ENCODE peak calls at places on chromosome 15, in eight cellular contexts. Y, G, J, V, M, H, N and U are unnamed samples.

GRCh38 chr15:36407647-36408046 is 171.8 kb upstream of the CDIN1 start:
- DNase-seq in M (peak; percentile 38), G (no peak), N (peak; percentile 55), Y (peak; percentile 68), H (no peak), V (no peak), J (no peak), U (peak; percentile 74)

GRCh38 chr15:41284425-41285177 is 47.8 kb downstream of the OIP5 start:
- DNase-seq in V (peak; percentile 18), Y (peak; percentile 23), G (no peak), N (peak; percentile 51), J (no peak), M (peak; percentile 34), H (peak; percentile 32), U (no peak)

GRCh38 chr15:69468241-69469121 is 15.9 kb downstream of the RPLP1 start:
- DNase-seq in G (no peak), M (peak; percentile 93), V (no peak), J (peak; percentile 78), Y (peak; percentile 97), H (no peak), N (no peak), U (peak; percentile 91)

GRCh38 chr15:42084465-42085235 is 9.7 kb downstream of the PLA2G4D start:
- DNase-seq in V (peak; percentile 84), J (peak; percentile 89), N (peak; percentile 45), H (peak; percentile 45), M (peak; percentile 93), G (peak; percentile 90), Y (peak; percentile 94), U (no peak)

GRCh38 chr15:22902046-22902445 is 63.6 kb downstream of the NIPA2 start:
- DNase-seq in V (no peak), N (no peak), G (peak; percentile 62), H (no peak), J (no peak), M (no peak), Y (no peak), U (no peak)

GRCh38 chr15:43218908-43219706 is 1.7 kb downstream of the EPB42 start:
- DNase-seq in J (no peak), Y (peak; percentile 95), N (peak; percentile 43), M (peak; percentile 92), V (peak; percentile 95), H (no peak), G (no peak), U (no peak)

GRCh38 chr15:60720493-60721231 is 241.7 kb upstream of the ICE2 start:
- DNase-seq in G (no peak), J (no peak), N (no peak), Y (no peak), H (no peak), M (no peak), V (no peak), U (no peak)

GRCh38 chr15:98412852-98413251 is 235.5 kb upstream of the IGF1R start:
- DNase-seq in V (no peak), N (peak; percentile 25), H (no peak), G (no peak), Y (no peak), M (no peak), J (no peak), U (no peak)

GRCh38 chr15:45166792-45167630 is 20.8 kb downstream of the SHF start:
- DNase-seq in Y (peak; percentile 44), V (peak; percentile 95), M (peak; percentile 78), H (peak; percentile 86), G (peak; percentile 97), N (peak; percentile 93), J (peak; percentile 94), U (peak; percentile 69)

GRCh38 chr15:100338971-100339444 is 2.8 kb downstream of the ADAMTS17 start:
- DNase-seq in M (peak; percentile 52), Y (peak; percentile 70), G (no peak), J (no peak), N (peak; percentile 48), V (peak; percentile 89), H (peak; percentile 52), U (peak; percentile 72)

GRCh38 chr15:40343512-40343911 is 2.8 kb upstream of the CCDC9B start:
- DNase-seq in M (peak; percentile 86), G (no peak), J (no peak), H (peak; percentile 77), V (no peak), Y (peak; percentile 68), N (peak; percentile 51), U (peak; percentile 97)

GRCh38 chr15:47870956-47871625 is 153.8 kb downstream of the SEMA6D start:
- DNase-seq in Y (peak; percentile 12), V (no peak), N (peak; percentile 78), H (no peak), G (no peak), J (no peak), M (peak; percentile 23), U (peak; percentile 79)

GRCh38 chr15:29821416-29822099 is 710 bp downstream of the TJP1 start:
- DNase-seq in H (peak; percentile 83), V (peak; percentile 92), N (peak; percentile 68), Y (peak; percentile 90), J (peak; percentile 85), G (no peak), M (peak; percentile 77), U (peak; percentile 82)

GRCh38 chr15:69341356-69341755 is 42.6 kb downstream of the PAQR5 start:
- DNase-seq in N (no peak), J (no peak), G (no peak), H (no peak), V (no peak), Y (peak; percentile 70), M (no peak), U (no peak)

GRCh38 chr15:67120839-67121540 is 55.6 kb downstream of the SMAD3 start:
- DNase-seq in Y (peak; percentile 88), G (peak; percentile 96), M (peak; percentile 69), V (no peak), N (peak; percentile 42), J (peak; percentile 90), H (peak; percentile 88), U (peak; percentile 88)

GRCh38 chr15:98823012-98823458 is 174.7 kb downstream of the IGF1R start:
- DNase-seq in M (no peak), H (no peak), Y (peak; percentile 44), G (no peak), V (peak; percentile 90), N (peak; percentile 28), J (no peak), U (peak; percentile 90)

GRCh38 chr15:33358303-33358702 is 47.5 kb downstream of the RYR3 start:
- DNase-seq in N (no peak), J (no peak), V (no peak), Y (peak; percentile 55), G (no peak), M (peak; percentile 18), H (no peak), U (no peak)

GRCh38 chr15:52282418-52282817 is 13.2 kb downstream of the MYO5C start:
- DNase-seq in N (no peak), M (no peak), J (no peak), H (no peak), G (no peak), Y (no peak), V (no peak), U (no peak)

GRCh38 chr15:74434260-74434915 is 630 bp upstream of the SEMA7A start:
- DNase-seq in V (no peak), J (no peak), H (no peak), N (no peak), Y (no peak), M (no peak), G (no peak), U (no peak)

GRCh38 chr15:74432271-74432967 is 1.3 kb downstream of the SEMA7A start:
- DNase-seq in V (no peak), J (no peak), Y (no peak), H (no peak), M (peak; percentile 31), N (no peak), G (no peak), U (no peak)

GRCh38 chr15:74431645-74432044 is 2.1 kb downstream of the SEMA7A start:
- DNase-seq in Y (no peak), J (no peak), G (no peak), N (no peak), M (no peak), H (no peak), V (no peak), U (no peak)

GRCh38 chr15:74432968-74433591 is 678 bp downstream of the SEMA7A start:
- DNase-seq in M (peak; percentile 29), Y (no peak), V (no peak), H (no peak), G (peak; percentile 88), J (no peak), N (no peak), U (no peak)

GRCh38 chr15:74433592-74434259 is at the start of gene SEMA7A:
- DNase-seq in Y (peak; percentile 75), G (peak; percentile 98), H (peak; percentile 79), N (peak; percentile 76), J (peak; percentile 92), V (peak; percentile 91), M (peak; percentile 95), U (peak; percentile 55)
- TF ChIP-seq CTCF in Y (no peak), G (peak; percentile 31), H (no peak), N (no peak), J (no peak), V (no peak), M (no peak), U (no peak)

DNA sequence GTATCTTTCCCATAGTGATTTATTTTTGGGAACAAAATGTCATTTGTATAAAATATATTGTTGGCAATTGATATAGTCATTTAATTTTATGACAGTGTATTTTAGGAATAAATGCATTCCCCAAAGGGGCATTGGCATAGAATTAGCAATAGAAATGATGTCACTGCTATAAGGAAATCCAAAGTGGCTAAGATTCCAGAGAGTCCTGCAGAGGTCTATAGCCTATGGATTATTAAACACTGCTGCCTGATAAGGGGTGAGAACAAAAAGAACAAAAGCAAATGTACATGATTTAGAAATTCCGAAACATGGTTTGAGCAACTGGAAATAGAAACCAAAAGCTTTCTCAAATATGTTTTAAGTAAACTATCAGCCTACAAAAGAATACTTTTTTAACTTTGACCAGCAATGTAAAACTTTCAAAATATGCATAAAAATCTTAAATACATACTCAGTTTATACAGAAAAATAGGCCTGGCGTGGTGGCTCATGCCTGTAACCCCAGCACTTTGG is 280.1 kb upstream of the RASGRP1 start:
- DNase-seq in H (no peak), N (no peak), V (no peak), Y (no peak), G (no peak), M (no peak), J (no peak), U (no peak)
- H3K27ac ChIP-seq in H (no peak overlapping the region), N (no peak overlapping the region), V (no peak overlapping the region), Y (no peak overlapping the region), G (no peak overlapping the region), M (no peak overlapping the region), J (no peak overlapping the region), U (peak overlapping the region; percentile 6)

GRCh38 chr15:72285402-72285801 is 13.0 kb upstream of the PARP6 start:
- DNase-seq in G (no peak), J (no peak), N (no peak), Y (no peak), M (no peak), V (peak; percentile 76), H (no peak), U (no peak)
- TF ChIP-seq CTCF in G (no peak), J (no peak), N (no peak), Y (no peak), M (no peak), V (peak; percentile 20), H (no peak), U (no peak)

DNA sequence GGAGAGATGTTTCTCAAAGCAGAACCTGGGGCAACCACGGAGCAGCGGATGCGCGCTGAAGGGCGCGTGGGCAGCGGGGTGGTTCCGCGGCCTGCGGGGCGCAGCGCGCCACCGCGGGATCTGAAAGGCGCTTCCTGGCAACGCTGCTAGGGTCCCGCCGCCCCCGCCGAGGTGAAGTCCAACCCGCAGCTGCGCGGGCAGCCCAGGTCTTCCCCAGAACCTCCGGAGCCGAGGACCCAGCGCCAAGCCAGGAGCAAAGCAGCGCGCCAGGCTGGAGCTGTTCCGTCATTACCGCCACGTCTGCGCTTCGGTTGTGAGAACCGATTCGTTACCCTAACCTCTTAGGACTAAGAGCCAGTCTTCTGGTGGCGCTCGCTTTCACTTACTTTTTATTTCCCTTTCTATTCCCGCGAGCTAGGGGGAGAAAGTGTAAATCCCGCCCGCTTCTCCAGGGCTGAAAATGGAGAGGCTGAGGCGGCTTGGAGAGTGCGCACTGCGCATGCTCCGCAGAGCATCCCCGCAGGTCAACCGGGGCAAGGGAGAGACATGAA is 3.2 kb upstream of the GABRG3 start:
- DNase-seq in N (no peak), V (peak; percentile 85), Y (no peak), G (no peak), H (no peak), J (no peak), M (no peak), U (peak; percentile 62)
- H3K27ac ChIP-seq in N (no peak overlapping the region), V (no peak overlapping the region), Y (no peak overlapping the region), G (no peak overlapping the region), H (no peak overlapping the region), J (no peak overlapping the region), M (no peak overlapping the region), U (no peak overlapping the region)